ENCODE peak calls at places on chromosome 4, in eight cellular contexts. B, U, O, W, X, N, L and H are unnamed samples.

GRCh38 chr4:17809667-17810066 is 890 bp downstream of the DCAF16 start:
- DNase-seq in N (no peak), U (no peak), B (no peak), W (no peak), L (no peak), O (no peak), X (no peak), H (no peak)

GRCh38 chr4:912548-913279 is 19.4 kb downstream of the GAK start:
- DNase-seq in L (no peak), B (no peak), W (peak; percentile 60), N (peak; percentile 54), X (no peak), O (peak; percentile 53), U (peak; percentile 53), H (no peak)

GRCh38 chr4:169334335-169334734 is 63.6 kb upstream of the SH3RF1 start:
- DNase-seq in L (no peak), O (no peak), W (no peak), N (no peak), B (no peak), X (no peak), U (no peak), H (no peak)

GRCh38 chr4:48970471-48970921 is 15.6 kb upstream of the CWH43 start:
- DNase-seq in B (no peak), X (no peak), L (no peak), W (no peak), U (peak; percentile 85), N (no peak), O (no peak), H (no peak)

GRCh38 chr4:76087007-76087769 is 12.7 kb downstream of the ART3 start:
- DNase-seq in N (peak; percentile 49), B (no peak), X (peak; percentile 20), W (peak; percentile 42), O (peak; percentile 41), L (peak; percentile 33), U (peak; percentile 44), H (no peak)

GRCh38 chr4:44817905-44818304 is 91.5 kb upstream of the GNPDA2 start:
- DNase-seq in O (no peak), U (no peak), N (no peak), B (no peak), X (no peak), W (no peak), L (no peak), H (no peak)

GRCh38 chr4:2256781-2257191 is 5.1 kb downstream of the MXD4 start:
- DNase-seq in U (no peak), N (no peak), X (peak; percentile 56), O (peak; percentile 48), W (peak; percentile 95), L (peak; percentile 63), B (no peak), H (no peak)

GRCh38 chr4:153792007-153792892 is 3.4 kb upstream of the SFRP2 start:
- DNase-seq in B (no peak), X (no peak), N (peak; percentile 53), U (no peak), W (peak; percentile 73), L (no peak), O (no peak), H (no peak)

GRCh38 chr4:6076391-6076790 is 58.2 kb upstream of the C4orf50 start:
- DNase-seq in O (no peak), B (no peak), L (no peak), U (no peak), X (no peak), W (no peak), N (no peak), H (no peak)

GRCh38 chr4:90127223-90127705 is at the start of gene CCSER1:
- DNase-seq in U (peak; percentile 71), O (peak; percentile 80), L (peak; percentile 85), N (peak; percentile 88), B (no peak), X (peak; percentile 77), W (peak; percentile 93), H (peak; percentile 11)
- H3K27ac ChIP-seq in U (no peak within 1 kb of the TSS), O (peak within 1 kb of the TSS; percentile 86), L (peak within 1 kb of the TSS; percentile 91), N (peak within 1 kb of the TSS; percentile 82), B (no peak within 1 kb of the TSS), X (peak within 1 kb of the TSS; percentile 86), W (peak within 1 kb of the TSS; percentile 91), H (no peak within 1 kb of the TSS)

DNA sequence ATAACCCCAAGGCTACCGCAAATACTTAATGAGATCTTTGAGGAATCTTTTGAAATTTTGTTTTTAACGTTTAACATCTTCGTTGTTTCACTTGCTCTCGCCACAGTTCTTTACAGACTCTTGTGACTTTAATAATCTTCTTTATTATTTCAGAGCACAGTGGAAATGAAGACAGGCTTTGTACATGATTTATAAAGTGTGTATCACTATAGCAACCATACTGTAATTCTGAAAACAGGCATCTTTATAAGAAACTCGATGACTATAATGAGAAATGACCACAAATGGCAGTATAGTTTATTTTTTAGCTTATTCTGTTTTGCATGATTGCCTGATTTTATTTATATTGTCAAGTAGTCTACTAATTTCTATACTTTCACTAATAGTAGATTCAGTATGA is 224.4 kb upstream of the GALNTL6 start:
- DNase-seq in O (no peak), X (no peak), W (no peak), U (no peak), B (no peak), L (no peak), N (no peak), H (no peak)
- H3K4me3 ChIP-seq in O (no peak overlapping the region), X (no peak overlapping the region), W (no peak overlapping the region), U (no peak overlapping the region), B (no peak overlapping the region), L (no peak overlapping the region), N (no peak overlapping the region), H (no peak overlapping the region)

GRCh38 chr4:108060164-108060563 is 70.5 kb downstream of the HADH start:
- DNase-seq in L (no peak), W (no peak), U (peak; percentile 38), O (peak; percentile 25), B (no peak), X (no peak), N (no peak), H (no peak)
- H3K36me3 ChIP-seq in L (no peaks in the 10 kb centered on the region), W (no peaks in the 10 kb centered on the region), U (no peaks in the 10 kb centered on the region), O (no peaks in the 10 kb centered on the region), B (peaks cover 16% of the 10 kb centered on the region), X (no peaks in the 10 kb centered on the region), N (no peaks in the 10 kb centered on the region), H (peaks cover 35% of the 10 kb centered on the region)

DNA sequence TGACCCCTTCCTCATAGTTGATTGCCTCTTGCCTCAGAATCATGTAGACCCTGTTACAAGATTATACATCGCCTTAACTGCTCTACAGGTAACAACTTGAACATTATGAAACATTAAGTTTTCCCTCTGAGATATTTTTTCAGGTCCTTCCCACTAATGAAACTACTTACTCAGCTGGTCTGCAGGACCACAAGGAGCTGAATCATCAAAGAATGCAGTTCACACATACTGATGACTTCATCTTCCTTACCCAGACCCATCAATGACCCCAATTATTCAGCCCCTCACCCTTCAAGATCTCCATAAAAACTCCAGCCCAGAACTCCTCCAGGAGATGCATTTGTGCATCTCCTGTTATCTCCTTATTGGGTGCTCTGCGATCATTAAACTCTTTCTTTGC is 720.9 kb downstream of the RAPGEF2 start:
- DNase-seq in U (peak; percentile 74), O (no peak), W (no peak), B (no peak), N (no peak), L (no peak), X (no peak), H (no peak)
- H3K27ac ChIP-seq in U (no peak overlapping the region), O (no peak overlapping the region), W (no peak overlapping the region), B (no peak overlapping the region), N (no peak overlapping the region), L (no peak overlapping the region), X (no peak overlapping the region), H (no peak overlapping the region)

DNA sequence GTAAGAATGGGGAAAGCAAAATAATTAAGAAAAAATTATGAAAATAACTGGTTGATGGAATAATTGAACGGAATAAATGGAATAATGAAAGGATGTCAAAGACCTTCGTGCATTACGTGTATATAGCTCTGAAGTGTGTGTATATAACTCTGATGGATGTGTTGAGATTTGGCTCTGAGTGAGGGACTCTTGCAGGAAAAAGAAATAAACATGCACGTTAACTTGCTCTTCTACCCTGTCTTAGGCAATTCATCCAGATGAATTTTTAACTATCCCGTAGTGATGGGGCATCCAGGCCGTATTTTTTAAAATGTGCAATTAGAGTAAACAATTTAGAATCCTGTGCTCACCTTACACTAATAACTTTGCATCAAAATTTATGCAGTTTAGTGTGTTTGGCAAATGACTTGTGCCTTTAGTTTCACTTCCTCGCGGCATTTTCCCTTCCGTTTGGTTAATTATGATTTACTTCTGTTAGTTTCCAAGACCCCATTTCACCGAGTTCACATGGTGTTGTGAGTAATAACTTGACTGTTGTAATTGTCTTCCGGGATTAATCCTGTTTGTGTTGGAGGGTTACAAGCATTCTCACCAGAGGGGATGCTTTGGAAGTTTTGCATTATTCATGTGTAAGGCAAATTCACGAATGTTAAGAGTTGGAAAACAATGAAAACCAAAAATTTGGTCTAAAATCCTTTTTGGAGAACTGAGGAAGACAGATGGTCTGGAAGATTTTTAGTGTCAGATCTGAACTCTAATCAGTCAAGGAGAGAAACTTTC is 256.5 kb upstream of the FAT1 start:
- DNase-seq in X (no peak), U (peak; percentile 57), W (no peak), O (no peak), L (no peak), N (no peak), B (no peak), H (no peak)
- H3K4me3 ChIP-seq in X (no peak overlapping the region), U (no peak overlapping the region), W (no peak overlapping the region), O (no peak overlapping the region), L (no peak overlapping the region), N (no peak overlapping the region), B (no peak overlapping the region), H (no peak overlapping the region)

GRCh38 chr4:39166177-39166576 is 16.2 kb upstream of the WDR19 start:
- DNase-seq in B (no peak), X (no peak), L (no peak), W (no peak), U (no peak), O (no peak), N (no peak), H (no peak)

GRCh38 chr4:39166670-39167069 is 15.7 kb upstream of the WDR19 start:
- DNase-seq in O (no peak), U (no peak), X (no peak), W (no peak), L (no peak), N (no peak), B (no peak), H (no peak)

GRCh38 chr4:39169426-39169825 is 12.9 kb upstream of the WDR19 start:
- DNase-seq in W (no peak), N (no peak), U (peak; percentile 18), L (no peak), B (no peak), O (no peak), X (no peak), H (no peak)
- H3K36me3 ChIP-seq in W (no peaks in the 10 kb centered on the region), N (no peaks in the 10 kb centered on the region), U (no peaks in the 10 kb centered on the region), L (no peaks in the 10 kb centered on the region), B (no peaks in the 10 kb centered on the region), O (no peaks in the 10 kb centered on the region), X (no peaks in the 10 kb centered on the region), H (no peaks in the 10 kb centered on the region)

GRCh38 chr4:7909463-7909862 is 30.2 kb downstream of the AFAP1 start:
- DNase-seq in L (no peak), B (no peak), O (no peak), U (no peak), W (no peak), X (no peak), N (no peak), H (no peak)
- H3K27ac ChIP-seq in L (peak overlapping the region; percentile 84), B (no peak overlapping the region), O (no peak overlapping the region), U (peak overlapping the region; percentile 94), W (no peak overlapping the region), X (peak overlapping the region; percentile 78), N (peak overlapping the region; percentile 31), H (no peak overlapping the region)

GRCh38 chr4:57499786-57500185 is 389.6 kb upstream of the IGFBP7 start:
- DNase-seq in L (no peak), B (no peak), X (no peak), W (no peak), U (peak; percentile 23), N (no peak), O (no peak), H (no peak)
- H3K4me3 ChIP-seq in L (no peak overlapping the region), B (no peak overlapping the region), X (no peak overlapping the region), W (no peak overlapping the region), U (no peak overlapping the region), N (no peak overlapping the region), O (no peak overlapping the region), H (no peak overlapping the region)